ENCODE peak calls at places on chromosomes 7 and 10, in ten cellular contexts. L is osteocyte; R is LoVo; N is stimulated activated CD4-positive, alpha-beta T cell treated with anti-CD3 and anti-CD28 coated beads, Interleukin-12 subunit alpha, Interleukin-12 subunit beta, amount 100 ng/mL, for 4 hours; A is amniotic stem cell; I is NCI-H1417 treated with DMSO at 0.1 percent for 48 hours; W is C1 segment of cervical spinal cord; U is M059J; B is CD4-positive, alpha-beta T cell; D is WTC11. M is an unnamed sample.

GRCh38 chr7:95470452-95470851 is 15.3 kb upstream of the ASB4 start:
- DNase-seq in L (no peak), R (no peak), N (no peak), A (no peak), I (peak), W (no peak), U (peak), B (no peak), D (no peak), M (no peak)

GRCh38 chr7:22296916-22297315 is 60.0 kb downstream of the RAPGEF5 start:
- DNase-seq in L (no peak), R (no peak), N (no peak), A (no peak), I (no peak), W (no peak), U (no peak), B (no peak), D (no peak), M (no peak)

GRCh38 chr7:104176332-104176731 is 31.5 kb downstream of the ORC5 start:
- DNase-seq in L (no peak), R (no peak), N (no peak), A (no peak), I (no peak), W (no peak), U (no peak), B (no peak), D (no peak), M (no peak)

GRCh38 chr10:132363921-132364593 is 32.1 kb downstream of the LRRC27 start:
- DNase-seq in L (peak), R (no peak), N (no peak), A (no peak), I (no peak), W (peak), U (no peak), B (no peak), D (no peak), M (no peak)

GRCh38 chr7:36979810-36980248 is 255.5 kb upstream of the AOAH start:
- DNase-seq in L (no peak), R (no peak), N (no peak), A (no peak), I (no peak), W (no peak), U (no peak), B (no peak), D (no peak), M (no peak)

GRCh38 chr7:22791204-22792158 is 31.2 kb downstream of the TOMM7 start:
- DNase-seq in L (no peak), R (no peak), N (no peak), A (no peak), I (no peak), W (no peak), U (peak), B (no peak), D (no peak), M (no peak)

GRCh38 chr10:2660300-2660699 is 407.0 kb upstream of the PFKP start:
- DNase-seq in L (no peak), R (no peak), N (no peak), A (no peak), I (no peak), W (no peak), U (no peak), B (no peak), D (no peak), M (no peak)

GRCh38 chr7:152989889-152990380 is 230.4 kb downstream of the ACTR3B start:
- DNase-seq in L (no peak), R (no peak), N (no peak), A (no peak), I (no peak), W (no peak), U (no peak), B (no peak), D (peak), M (no peak)

GRCh38 chr7:29189743-29190201 is 4.8 kb upstream of the CHN2 start:
- DNase-seq in L (no peak), R (peak), N (peak), A (no peak), I (peak), W (peak), U (peak), B (peak), D (peak), M (peak)